ENCODE peak calls at places on chromosomes 1 and 21, in five cellular contexts. E, V, J, X and L are unnamed samples. For H3K9me3 and H3K4me1, the result is how much of the 10 kb centered on the place peaks cover.

GRCh38 chr1:175448467-175448866 is 255.9 kb upstream of the KIAA0040 start:
- DNase-seq in E (no peak), V (no peak), J (no peak), X (no peak), L (no peak)

GRCh38 chr1:95035536-95035935 is 37.2 kb downstream of the ALG14 start:
- DNase-seq in E (no peak), V (no peak), J (no peak), X (no peak), L (no peak)

GRCh38 chr21:42366292-42367010 is at the start of gene TFF1:
- DNase-seq in E (no peak), V (no peak), J (peak), X (no peak), L (no peak)

GRCh38 chr21:30028537-30028936 is 88.7 kb upstream of the GRIK1 start:
- DNase-seq in E (no peak), V (no peak), J (no peak), X (no peak), L (no peak)

GRCh38 chr1:232377494-232377770 is 252.5 kb downstream of the SIPA1L2 start:
- DNase-seq in E (no peak), V (no peak), J (no peak), X (no peak), L (peak)

GRCh38 chr1:1000357-1001056 is 610 bp upstream of the HES4 start:
- DNase-seq in E (peak), V (peak), J (peak), X (peak), L (peak)

GRCh38 chr21:45204395-45204794 is 83.3 kb downstream of the POFUT2 start:
- DNase-seq in E (no peak), V (no peak), J (no peak), X (no peak), L (no peak)

GRCh38 chr1:223771814-223772770 is 59.8 kb downstream of the CAPN2 start:
- DNase-seq in E (no peak), V (no peak), J (no peak), X (no peak), L (peak)

GRCh38 chr1:32005522-32005921 is 8.1 kb upstream of the KHDRBS1 start:
- DNase-seq in E (no peak), V (no peak), J (no peak), X (no peak), L (no peak)

GRCh38 chr21:45588086-45588825 is 46.0 kb upstream of the SLC19A1 start:
- DNase-seq in E (no peak), V (peak), J (no peak), X (no peak), L (no peak)

GRCh38 chr1:94578856-94579255 is 37.3 kb upstream of the F3 start:
- DNase-seq in E (no peak), V (no peak), J (no peak), X (no peak), L (no peak)

GRCh38 chr1:244850099-244850852 is 14.1 kb downstream of the HNRNPU start:
- DNase-seq in E (no peak), V (no peak), J (no peak), X (no peak), L (no peak)

GRCh38 chr21:9774347-9774746 is 747.0 kb upstream of the TPTE start:
- DNase-seq in E (no peak), V (no peak), J (no peak), X (no peak), L (no peak)
- H3K9me3 ChIP-seq in E (under half), V (under half), J (half or more), X (under half), L (under half)

GRCh38 chr1:239274242-239274830 is 112.0 kb upstream of the CHRM3 start:
- DNase-seq in E (no peak), V (no peak), J (no peak), X (no peak), L (no peak)
- H3K4me1 ChIP-seq in E (under half), V (under half), J (under half), X (under half), L (under half)

DNA sequence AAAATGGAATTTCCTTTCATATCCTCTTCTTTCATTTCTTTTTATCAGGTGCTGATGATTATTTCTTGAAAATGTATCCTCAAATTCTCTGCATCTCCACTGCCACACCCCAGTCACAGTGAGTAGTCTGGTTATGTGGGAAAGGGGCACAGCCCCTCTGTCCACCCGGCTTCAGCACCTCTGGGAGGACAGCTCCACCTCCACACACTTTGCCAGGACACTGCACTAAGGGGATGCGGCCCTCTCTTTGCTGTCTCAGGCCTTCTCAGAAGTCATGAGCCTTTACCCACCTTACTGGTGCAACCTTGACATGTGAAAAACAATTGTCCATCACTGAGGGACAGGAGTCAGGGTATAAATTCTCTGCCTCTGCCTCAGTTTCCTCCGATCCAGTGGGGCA is 433.1 kb downstream of the PCP4 start:
- DNase-seq in E (no peak), V (no peak), J (no peak), X (no peak), L (no peak)
- H3K9me3 ChIP-seq in E (under half), V (under half), J (under half), X (under half), L (under half)

GRCh38 chr1:12432897-12433296 is 185.1 kb downstream of the DHRS3 start:
- DNase-seq in E (no peak), V (no peak), J (no peak), X (no peak), L (no peak)

GRCh38 chr1:12434174-12434573 is 183.8 kb downstream of the DHRS3 start:
- DNase-seq in E (no peak), V (no peak), J (no peak), X (peak), L (no peak)

GRCh38 chr1:12435639-12436344 is 182.2 kb downstream of the DHRS3 start:
- DNase-seq in E (no peak), V (no peak), J (no peak), X (no peak), L (no peak)

GRCh38 chr1:12434686-12435085 is 183.3 kb downstream of the DHRS3 start:
- DNase-seq in E (no peak), V (no peak), J (no peak), X (no peak), L (no peak)

GRCh38 chr1:12433323-12434053 is 184.5 kb downstream of the DHRS3 start:
- DNase-seq in E (peak), V (peak), J (peak), X (no peak), L (peak)
- H3K4me1 ChIP-seq in E (under half), V (under half), J (under half), X (half or more), L (half or more)

GRCh38 chr1:42209516-42210370 is 45.2 kb upstream of the GUCA2A start:
- DNase-seq in E (no peak), V (no peak), J (no peak), X (no peak), L (no peak)
- H3K9me3 ChIP-seq in E (under half), V (under half), J (under half), X (under half), L (under half)

DNA sequence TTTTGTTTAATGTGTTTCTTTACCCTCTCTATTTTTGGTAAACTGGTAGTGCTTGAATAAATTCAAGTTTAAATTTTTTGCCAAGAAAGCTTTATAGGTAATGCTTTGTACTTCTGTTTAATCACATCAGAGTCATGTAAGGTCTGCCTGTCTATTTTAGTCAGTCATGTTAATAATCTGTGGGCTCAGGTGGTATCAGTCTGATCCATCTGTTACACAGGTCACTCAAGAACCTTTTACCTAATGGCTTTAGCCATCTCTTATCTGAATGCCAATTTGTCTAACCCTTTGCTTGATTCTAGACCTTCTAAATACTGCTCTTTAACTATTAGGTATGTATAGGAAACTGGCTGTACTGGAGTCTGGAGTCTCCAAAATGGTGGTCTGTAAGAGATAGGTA is 16.6 kb downstream of the MDM4 start:
- DNase-seq in E (no peak), V (no peak), J (no peak), X (no peak), L (no peak)
- H3K4me1 ChIP-seq in E (under half), V (under half), J (under half), X (under half), L (under half)

GRCh38 chr1:2921970-2922686 is 99.1 kb upstream of the ACTRT2 start:
- DNase-seq in E (no peak), V (peak), J (no peak), X (peak), L (no peak)

GRCh38 chr1:2925923-2926322 is 95.3 kb upstream of the ACTRT2 start:
- DNase-seq in E (no peak), V (peak), J (no peak), X (no peak), L (peak)

GRCh38 chr1:2925291-2925690 is 96.0 kb upstream of the ACTRT2 start:
- DNase-seq in E (no peak), V (no peak), J (no peak), X (no peak), L (no peak)

GRCh38 chr1:2920421-2921015 is 100.7 kb upstream of the ACTRT2 start:
- DNase-seq in E (no peak), V (no peak), J (no peak), X (no peak), L (no peak)

GRCh38 chr1:2923351-2923750 is 97.9 kb upstream of the ACTRT2 start:
- DNase-seq in E (no peak), V (no peak), J (no peak), X (no peak), L (no peak)
- H3K9me3 ChIP-seq in E (under half), V (under half), J (under half), X (under half), L (under half)

DNA sequence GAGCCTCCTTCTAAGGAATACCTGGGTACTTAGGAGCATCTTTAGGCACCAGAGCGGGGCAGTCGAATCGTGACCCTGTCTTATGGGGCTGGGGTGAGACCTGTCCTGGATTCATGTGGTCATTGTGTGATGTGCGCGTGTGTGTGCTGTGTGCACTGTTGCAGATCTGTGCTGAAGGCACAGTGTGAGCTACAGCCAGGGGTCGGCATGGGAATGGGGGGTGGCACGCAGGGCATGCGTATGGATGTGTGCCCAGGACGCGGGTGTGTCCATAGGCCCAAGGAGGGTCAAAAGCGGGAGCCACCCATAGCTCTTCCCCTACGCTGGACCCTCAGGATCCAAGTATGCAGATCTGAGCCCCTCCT is 14.6 kb downstream of the PTPRF start:
- DNase-seq in E (no peak), V (no peak), J (no peak), X (no peak), L (no peak)
- H3K4me1 ChIP-seq in E (under half), V (half or more), J (half or more), X (under half), L (under half)

DNA sequence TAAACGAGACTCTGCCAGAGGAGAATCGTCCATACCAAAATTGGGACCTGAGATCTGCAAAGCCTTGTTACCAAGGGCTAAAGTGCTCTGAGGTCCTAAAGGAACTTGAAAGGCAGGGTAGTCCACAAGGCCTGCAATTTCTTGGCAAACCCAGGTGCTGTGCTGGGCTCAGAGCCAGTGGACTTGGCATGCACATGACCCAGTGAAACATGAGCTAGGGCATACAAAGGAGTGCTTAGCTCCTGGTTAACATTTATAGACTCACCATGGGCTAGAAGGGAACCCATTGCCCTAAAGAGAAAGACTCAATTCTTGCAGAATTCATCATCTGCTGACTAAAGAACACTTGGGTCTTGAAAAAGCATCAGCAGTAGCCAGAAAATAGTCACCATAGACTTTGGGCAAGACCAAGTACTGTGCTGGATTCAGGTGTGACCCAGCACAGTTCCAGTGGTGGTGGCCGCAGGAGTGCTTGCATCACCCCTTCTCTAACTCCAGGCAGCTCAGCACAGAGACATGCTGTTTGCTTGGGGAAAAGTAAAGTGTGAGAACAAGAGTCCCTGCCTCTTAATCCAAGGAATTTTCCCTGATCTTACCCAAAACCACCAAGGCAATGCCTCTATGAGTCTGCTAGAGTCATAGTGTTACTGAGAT is 1069.4 kb upstream of the ADGRL2 start:
- DNase-seq in E (no peak), V (no peak), J (peak), X (no peak), L (no peak)
- H3K9me3 ChIP-seq in E (under half), V (under half), J (under half), X (under half), L (under half)